ENCODE peak calls at places on chromosomes 6 and 20, in ten cellular contexts. One of them, this sample, is unnamed.

GRCh38 chr20:62704341-62704948 is 4.2 kb upstream of the NTSR1 start:
- DNase-seq in hippocampal formation: peak
- DNase-seq in HT1080: peak
- DNase-seq in C1 segment of cervical spinal cord: no peak
- DNase-seq in LoVo: peak
- DNase-seq in colonic mucosa: peak
- DNase-seq in Daoy: peak
- DNase-seq in NCI-H748 treated with DMSO at 0.1 percent for 48 hours: peak
- DNase-seq in left colon: peak
- DNase-seq in AML-193: no peak
- DNase-seq in this sample: no peak

GRCh38 chr20:9498322-9498721 is 16.1 kb upstream of the LAMP5 start:
- DNase-seq in hippocampal formation: no peak
- DNase-seq in HT1080: peak
- DNase-seq in C1 segment of cervical spinal cord: no peak
- DNase-seq in LoVo: no peak
- DNase-seq in colonic mucosa: no peak
- DNase-seq in Daoy: no peak
- DNase-seq in NCI-H748 treated with DMSO at 0.1 percent for 48 hours: no peak
- DNase-seq in left colon: no peak
- DNase-seq in AML-193: peak
- DNase-seq in this sample: no peak

GRCh38 chr6:24838081-24838480 is 39.4 kb upstream of the ARMH2 start:
- DNase-seq in hippocampal formation: no peak
- DNase-seq in HT1080: no peak
- DNase-seq in C1 segment of cervical spinal cord: no peak
- DNase-seq in LoVo: no peak
- DNase-seq in colonic mucosa: no peak
- DNase-seq in Daoy: no peak
- DNase-seq in NCI-H748 treated with DMSO at 0.1 percent for 48 hours: no peak
- DNase-seq in left colon: no peak
- DNase-seq in AML-193: no peak
- DNase-seq in this sample: no peak

GRCh38 chr6:79601020-79601609 is 30.0 kb upstream of the SH3BGRL2 start:
- DNase-seq in hippocampal formation: no peak
- DNase-seq in HT1080: peak
- DNase-seq in C1 segment of cervical spinal cord: no peak
- DNase-seq in LoVo: peak
- DNase-seq in colonic mucosa: no peak
- DNase-seq in Daoy: peak
- DNase-seq in NCI-H748 treated with DMSO at 0.1 percent for 48 hours: no peak
- DNase-seq in left colon: no peak
- DNase-seq in AML-193: no peak
- DNase-seq in this sample: no peak

GRCh38 chr6:33264015-33264414 is 7.7 kb downstream of the VPS52 start:
- DNase-seq in hippocampal formation: no peak
- DNase-seq in HT1080: no peak
- DNase-seq in C1 segment of cervical spinal cord: no peak
- DNase-seq in LoVo: no peak
- DNase-seq in colonic mucosa: no peak
- DNase-seq in Daoy: no peak
- DNase-seq in NCI-H748 treated with DMSO at 0.1 percent for 48 hours: no peak
- DNase-seq in left colon: no peak
- DNase-seq in AML-193: no peak
- DNase-seq in this sample: no peak

GRCh38 chr6:170166511-170167122 is 124.3 kb downstream of the DLL1 start:
- DNase-seq in hippocampal formation: no peak
- DNase-seq in HT1080: no peak
- DNase-seq in C1 segment of cervical spinal cord: no peak
- DNase-seq in LoVo: no peak
- DNase-seq in colonic mucosa: no peak
- DNase-seq in Daoy: no peak
- DNase-seq in NCI-H748 treated with DMSO at 0.1 percent for 48 hours: no peak
- DNase-seq in left colon: no peak
- DNase-seq in AML-193: no peak
- DNase-seq in this sample: no peak

GRCh38 chr20:16821211-16822089 is 73.3 kb downstream of the OTOR start:
- DNase-seq in hippocampal formation: no peak
- DNase-seq in HT1080: peak
- DNase-seq in C1 segment of cervical spinal cord: no peak
- DNase-seq in LoVo: peak
- DNase-seq in colonic mucosa: no peak
- DNase-seq in Daoy: peak
- DNase-seq in NCI-H748 treated with DMSO at 0.1 percent for 48 hours: peak
- DNase-seq in left colon: no peak
- DNase-seq in AML-193: peak
- DNase-seq in this sample: no peak

GRCh38 chr6:138692978-138693909 is 80.3 kb upstream of the CCDC28A start:
- DNase-seq in hippocampal formation: peak
- DNase-seq in HT1080: peak
- DNase-seq in C1 segment of cervical spinal cord: peak
- DNase-seq in LoVo: peak
- DNase-seq in colonic mucosa: peak
- DNase-seq in Daoy: peak
- DNase-seq in NCI-H748 treated with DMSO at 0.1 percent for 48 hours: peak
- DNase-seq in left colon: peak
- DNase-seq in AML-193: peak
- DNase-seq in this sample: peak

GRCh38 chr20:3163099-3164042 is 3.7 kb upstream of the FASTKD5 start:
- DNase-seq in hippocampal formation: no peak
- DNase-seq in HT1080: no peak
- DNase-seq in C1 segment of cervical spinal cord: no peak
- DNase-seq in LoVo: no peak
- DNase-seq in colonic mucosa: no peak
- DNase-seq in Daoy: no peak
- DNase-seq in NCI-H748 treated with DMSO at 0.1 percent for 48 hours: no peak
- DNase-seq in left colon: no peak
- DNase-seq in AML-193: no peak
- DNase-seq in this sample: no peak

GRCh38 chr6:2871102-2871501 is 29.4 kb upstream of the SERPINB1 start:
- DNase-seq in hippocampal formation: no peak
- DNase-seq in HT1080: no peak
- DNase-seq in C1 segment of cervical spinal cord: no peak
- DNase-seq in LoVo: no peak
- DNase-seq in colonic mucosa: no peak
- DNase-seq in Daoy: no peak
- DNase-seq in NCI-H748 treated with DMSO at 0.1 percent for 48 hours: no peak
- DNase-seq in left colon: no peak
- DNase-seq in AML-193: no peak
- DNase-seq in this sample: no peak

GRCh38 chr6:431986-432385 is 40.4 kb downstream of the IRF4 start:
- DNase-seq in hippocampal formation: no peak
- DNase-seq in HT1080: peak
- DNase-seq in C1 segment of cervical spinal cord: no peak
- DNase-seq in LoVo: no peak
- DNase-seq in colonic mucosa: no peak
- DNase-seq in Daoy: peak
- DNase-seq in NCI-H748 treated with DMSO at 0.1 percent for 48 hours: no peak
- DNase-seq in left colon: no peak
- DNase-seq in AML-193: no peak
- DNase-seq in this sample: no peak

GRCh38 chr6:25931411-25931709 is 869 bp upstream of the SLC17A2 start:
- DNase-seq in hippocampal formation: no peak
- DNase-seq in HT1080: no peak
- DNase-seq in C1 segment of cervical spinal cord: no peak
- DNase-seq in LoVo: no peak
- DNase-seq in colonic mucosa: no peak
- DNase-seq in Daoy: no peak
- DNase-seq in NCI-H748 treated with DMSO at 0.1 percent for 48 hours: no peak
- DNase-seq in left colon: no peak
- DNase-seq in AML-193: no peak
- DNase-seq in this sample: no peak

GRCh38 chr20:63567382-63568169 is 6.5 kb downstream of the HELZ2 start:
- DNase-seq in hippocampal formation: no peak
- DNase-seq in HT1080: peak
- DNase-seq in C1 segment of cervical spinal cord: peak
- DNase-seq in LoVo: no peak
- DNase-seq in colonic mucosa: no peak
- DNase-seq in Daoy: no peak
- DNase-seq in NCI-H748 treated with DMSO at 0.1 percent for 48 hours: no peak
- DNase-seq in left colon: peak
- DNase-seq in AML-193: peak
- DNase-seq in this sample: peak

GRCh38 chr6:33279971-33280511 is 3.1 kb downstream of the B3GALT4 start:
- DNase-seq in hippocampal formation: no peak
- DNase-seq in HT1080: peak
- DNase-seq in C1 segment of cervical spinal cord: no peak
- DNase-seq in LoVo: peak
- DNase-seq in colonic mucosa: no peak
- DNase-seq in Daoy: peak
- DNase-seq in NCI-H748 treated with DMSO at 0.1 percent for 48 hours: no peak
- DNase-seq in left colon: no peak
- DNase-seq in AML-193: peak
- DNase-seq in this sample: no peak

GRCh38 chr6:25961619-25962367 is 809 bp upstream of the TRIM38 start:
- DNase-seq in hippocampal formation: no peak
- DNase-seq in HT1080: no peak
- DNase-seq in C1 segment of cervical spinal cord: no peak
- DNase-seq in LoVo: no peak
- DNase-seq in colonic mucosa: no peak
- DNase-seq in Daoy: no peak
- DNase-seq in NCI-H748 treated with DMSO at 0.1 percent for 48 hours: no peak
- DNase-seq in left colon: no peak
- DNase-seq in AML-193: no peak
- DNase-seq in this sample: no peak

GRCh38 chr6:4860387-4860786 is 84.2 kb downstream of the CDYL start:
- DNase-seq in hippocampal formation: no peak
- DNase-seq in HT1080: no peak
- DNase-seq in C1 segment of cervical spinal cord: no peak
- DNase-seq in LoVo: no peak
- DNase-seq in colonic mucosa: no peak
- DNase-seq in Daoy: no peak
- DNase-seq in NCI-H748 treated with DMSO at 0.1 percent for 48 hours: no peak
- DNase-seq in left colon: no peak
- DNase-seq in AML-193: no peak
- DNase-seq in this sample: no peak

GRCh38 chr6:36581716-36582115 is 12.4 kb upstream of the SRSF3 start:
- DNase-seq in hippocampal formation: no peak
- DNase-seq in HT1080: no peak
- DNase-seq in C1 segment of cervical spinal cord: no peak
- DNase-seq in LoVo: no peak
- DNase-seq in colonic mucosa: no peak
- DNase-seq in Daoy: no peak
- DNase-seq in NCI-H748 treated with DMSO at 0.1 percent for 48 hours: no peak
- DNase-seq in left colon: no peak
- DNase-seq in AML-193: no peak
- DNase-seq in this sample: no peak

GRCh38 chr20:55472704-55473103 is 532.6 kb downstream of the CBLN4 start:
- DNase-seq in hippocampal formation: no peak
- DNase-seq in HT1080: peak
- DNase-seq in C1 segment of cervical spinal cord: no peak
- DNase-seq in LoVo: no peak
- DNase-seq in colonic mucosa: no peak
- DNase-seq in Daoy: peak
- DNase-seq in NCI-H748 treated with DMSO at 0.1 percent for 48 hours: no peak
- DNase-seq in left colon: no peak
- DNase-seq in AML-193: no peak
- DNase-seq in this sample: no peak

GRCh38 chr6:23003671-23004598 is 434.6 kb downstream of the HDGFL1 start:
- DNase-seq in hippocampal formation: no peak
- DNase-seq in HT1080: no peak
- DNase-seq in C1 segment of cervical spinal cord: no peak
- DNase-seq in LoVo: no peak
- DNase-seq in colonic mucosa: no peak
- DNase-seq in Daoy: peak
- DNase-seq in NCI-H748 treated with DMSO at 0.1 percent for 48 hours: no peak
- DNase-seq in left colon: no peak
- DNase-seq in AML-193: no peak
- DNase-seq in this sample: no peak

GRCh38 chr6:149334682-149335160 is 17.2 kb downstream of the TAB2 start:
- DNase-seq in hippocampal formation: no peak
- DNase-seq in HT1080: peak
- DNase-seq in C1 segment of cervical spinal cord: no peak
- DNase-seq in LoVo: peak
- DNase-seq in colonic mucosa: no peak
- DNase-seq in Daoy: peak
- DNase-seq in NCI-H748 treated with DMSO at 0.1 percent for 48 hours: no peak
- DNase-seq in left colon: no peak
- DNase-seq in AML-193: no peak
- DNase-seq in this sample: no peak

GRCh38 chr20:14724465-14724864 is 387.1 kb upstream of the FLRT3 start:
- DNase-seq in hippocampal formation: no peak
- DNase-seq in HT1080: no peak
- DNase-seq in C1 segment of cervical spinal cord: no peak
- DNase-seq in LoVo: no peak
- DNase-seq in colonic mucosa: no peak
- DNase-seq in Daoy: no peak
- DNase-seq in NCI-H748 treated with DMSO at 0.1 percent for 48 hours: no peak
- DNase-seq in left colon: no peak
- DNase-seq in AML-193: no peak
- DNase-seq in this sample: no peak

GRCh38 chr6:112691289-112691688 is 344.2 kb downstream of the RFPL4B start:
- DNase-seq in hippocampal formation: no peak
- DNase-seq in HT1080: peak
- DNase-seq in C1 segment of cervical spinal cord: no peak
- DNase-seq in LoVo: peak
- DNase-seq in colonic mucosa: no peak
- DNase-seq in Daoy: peak
- DNase-seq in NCI-H748 treated with DMSO at 0.1 percent for 48 hours: no peak
- DNase-seq in left colon: no peak
- DNase-seq in AML-193: no peak
- DNase-seq in this sample: no peak

GRCh38 chr6:100904316-100904715 is 23.2 kb upstream of the ASCC3 start:
- DNase-seq in hippocampal formation: no peak
- DNase-seq in HT1080: no peak
- DNase-seq in C1 segment of cervical spinal cord: no peak
- DNase-seq in LoVo: no peak
- DNase-seq in colonic mucosa: no peak
- DNase-seq in Daoy: no peak
- DNase-seq in NCI-H748 treated with DMSO at 0.1 percent for 48 hours: no peak
- DNase-seq in left colon: no peak
- DNase-seq in AML-193: no peak
- DNase-seq in this sample: no peak

GRCh38 chr6:106546322-106547052 is 82.8 kb downstream of the RTN4IP1 start:
- DNase-seq in hippocampal formation: no peak
- DNase-seq in HT1080: peak
- DNase-seq in C1 segment of cervical spinal cord: no peak
- DNase-seq in LoVo: peak
- DNase-seq in colonic mucosa: no peak
- DNase-seq in Daoy: peak
- DNase-seq in NCI-H748 treated with DMSO at 0.1 percent for 48 hours: no peak
- DNase-seq in left colon: no peak
- DNase-seq in AML-193: no peak
- DNase-seq in this sample: no peak

GRCh38 chr20:47780990-47781389 is 4.3 kb downstream of the SULF2 start:
- DNase-seq in hippocampal formation: no peak
- DNase-seq in HT1080: no peak
- DNase-seq in C1 segment of cervical spinal cord: no peak
- DNase-seq in LoVo: no peak
- DNase-seq in colonic mucosa: no peak
- DNase-seq in Daoy: no peak
- DNase-seq in NCI-H748 treated with DMSO at 0.1 percent for 48 hours: no peak
- DNase-seq in left colon: no peak
- DNase-seq in AML-193: no peak
- DNase-seq in this sample: no peak

GRCh38 chr6:139409026-139409425 is 34.6 kb upstream of the CITED2 start:
- DNase-seq in hippocampal formation: no peak
- DNase-seq in HT1080: no peak
- DNase-seq in C1 segment of cervical spinal cord: no peak
- DNase-seq in LoVo: no peak
- DNase-seq in colonic mucosa: no peak
- DNase-seq in Daoy: peak
- DNase-seq in NCI-H748 treated with DMSO at 0.1 percent for 48 hours: no peak
- DNase-seq in left colon: no peak
- DNase-seq in AML-193: no peak
- DNase-seq in this sample: no peak

GRCh38 chr6:159257846-159258245 is 88.6 kb downstream of the FNDC1 start:
- DNase-seq in hippocampal formation: no peak
- DNase-seq in HT1080: no peak
- DNase-seq in C1 segment of cervical spinal cord: no peak
- DNase-seq in LoVo: no peak
- DNase-seq in colonic mucosa: no peak
- DNase-seq in Daoy: no peak
- DNase-seq in NCI-H748 treated with DMSO at 0.1 percent for 48 hours: no peak
- DNase-seq in left colon: no peak
- DNase-seq in AML-193: no peak
- DNase-seq in this sample: no peak

GRCh38 chr6:29964553-29964903 is 22.2 kb downstream of the HLA-A start:
- DNase-seq in hippocampal formation: no peak
- DNase-seq in HT1080: no peak
- DNase-seq in C1 segment of cervical spinal cord: no peak
- DNase-seq in LoVo: no peak
- DNase-seq in colonic mucosa: no peak
- DNase-seq in Daoy: no peak
- DNase-seq in NCI-H748 treated with DMSO at 0.1 percent for 48 hours: no peak
- DNase-seq in left colon: no peak
- DNase-seq in AML-193: no peak
- DNase-seq in this sample: no peak

This sample was measured in CD8-positive, alpha-beta T cell.